ENCODE peak calls at places on chromosomes 4 and X, in eight cellular contexts. Q, Z, I, J, L, R, P and F are unnamed samples.

GRCh38 chr4:4666187-4666586 is 124.3 kb upstream of the STX18 start:
- DNase-seq in Q (no peak), Z (no peak), I (no peak), J (no peak), L (no peak), R (no peak), P (no peak), F (no peak)

GRCh38 chr4:141391771-141392170 is 171.1 kb downstream of the ZNF330 start:
- DNase-seq in Q (peak), Z (no peak), I (peak), J (no peak), L (no peak), R (no peak), P (no peak), F (no peak)

GRCh38 chrX:152202886-152203285 is 64.5 kb upstream of the MAGEA10 start:
- DNase-seq in Q (no peak), Z (no peak), I (no peak), J (no peak), L (peak), R (no peak), P (no peak), F (no peak)

GRCh38 chr4:184409911-184410692 is 64.2 kb downstream of the IRF2 start:
- DNase-seq in Q (no peak), Z (no peak), I (no peak), J (peak), L (no peak), R (no peak), P (no peak), F (no peak)

GRCh38 chr4:182862166-182862875 is 54.9 kb downstream of the DCTD start:
- DNase-seq in Q (no peak), Z (no peak), I (no peak), J (no peak), L (peak), R (no peak), P (no peak), F (no peak)

GRCh38 chr4:184887947-184888346 is 62.2 kb upstream of the ACSL1 start:
- DNase-seq in Q (no peak), Z (no peak), I (no peak), J (no peak), L (no peak), R (no peak), P (no peak), F (no peak)

GRCh38 chrX:133921764-133922389 is 63.5 kb downstream of the GPC3 start:
- DNase-seq in Q (peak), Z (peak), I (peak), J (peak), L (peak), R (peak), P (no peak), F (no peak)

GRCh38 chr4:106588906-106589305 is 220.3 kb upstream of the GIMD1 start:
- DNase-seq in Q (no peak), Z (no peak), I (no peak), J (no peak), L (no peak), R (no peak), P (no peak), F (no peak)

GRCh38 chr4:19888587-19888986 is 363.1 kb upstream of the SLIT2 start:
- DNase-seq in Q (no peak), Z (no peak), I (no peak), J (no peak), L (no peak), R (no peak), P (no peak), F (no peak)

GRCh38 chrX:130176942-130177341 is 5.2 kb downstream of the RAB33A start:
- DNase-seq in Q (no peak), Z (no peak), I (no peak), J (no peak), L (no peak), R (no peak), P (no peak), F (no peak)

GRCh38 chr4:182301736-182302135 is 58.5 kb downstream of the TENM3 start:
- DNase-seq in Q (no peak), Z (no peak), I (no peak), J (no peak), L (no peak), R (no peak), P (no peak), F (no peak)

GRCh38 chr4:169795585-169795984 is 37.8 kb upstream of the HPF1 start:
- DNase-seq in Q (peak), Z (no peak), I (no peak), J (no peak), L (no peak), R (no peak), P (no peak), F (no peak)

GRCh38 chrX:63658920-63659319 is 126.1 kb downstream of the ARHGEF9 start:
- DNase-seq in Q (peak), Z (peak), I (no peak), J (no peak), L (no peak), R (no peak), P (no peak), F (no peak)

GRCh38 chrX:44344194-44344593 is 722 bp upstream of the EFHC2 start:
- DNase-seq in Q (no peak), Z (no peak), I (no peak), J (no peak), L (peak), R (no peak), P (no peak), F (no peak)

GRCh38 chrX:20038966-20039365 is 48.1 kb upstream of the BCLAF3 start:
- DNase-seq in Q (no peak), Z (no peak), I (no peak), J (no peak), L (no peak), R (no peak), P (no peak), F (no peak)

GRCh38 chr4:124708517-124709300 is 3.8 kb downstream of the ANKRD50 start:
- DNase-seq in Q (peak), Z (peak), I (no peak), J (no peak), L (no peak), R (no peak), P (no peak), F (no peak)

GRCh38 chr4:153257151-153257620 is 52.9 kb downstream of the TRIM2 start:
- DNase-seq in Q (peak), Z (peak), I (no peak), J (peak), L (peak), R (no peak), P (no peak), F (peak)

GRCh38 chr4:175947117-175947722 is 118.4 kb upstream of the WDR17 start:
- DNase-seq in Q (peak), Z (peak), I (no peak), J (no peak), L (no peak), R (no peak), P (peak), F (no peak)

GRCh38 chr4:154743683-154744340 is at the start of gene LRAT:
- DNase-seq in Q (peak), Z (no peak), I (no peak), J (peak), L (peak), R (peak), P (no peak), F (no peak)

DNA sequence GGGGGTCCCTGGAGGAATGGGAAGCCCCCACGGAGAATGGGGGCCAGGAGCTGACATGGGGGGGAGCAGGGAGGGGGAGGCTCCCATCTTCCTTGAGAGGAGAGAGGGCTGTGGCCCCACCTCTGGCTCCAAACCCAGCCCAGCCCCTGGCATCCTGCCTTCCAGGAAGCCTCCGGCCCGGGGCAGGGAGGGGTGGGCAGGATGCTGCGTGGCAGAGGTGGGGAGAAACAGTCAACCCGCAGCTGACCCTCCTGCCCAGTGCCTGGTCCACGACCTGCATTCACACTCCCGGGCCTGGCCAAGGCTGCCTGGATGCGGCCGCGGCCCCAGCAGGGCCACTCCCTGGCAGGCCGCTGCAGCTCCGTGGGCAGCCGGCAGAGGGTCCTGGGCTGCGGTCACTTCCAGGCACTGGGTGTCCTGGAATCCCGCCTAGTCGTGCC is 39.0 kb downstream of the CPLX1 start:
- DNase-seq in Q (no peak), Z (no peak), I (no peak), J (no peak), L (no peak), R (no peak), P (no peak), F (no peak)
- TF ChIP-seq CTCF in Q (no peak), Z (peak), I (no peak), J (no peak), L (no peak), R (peak), P (no peak), F (no peak)

GRCh38 chrX:124098089-124098488 is 136.6 kb downstream of the STAG2 start:
- DNase-seq in Q (peak), Z (peak), I (no peak), J (no peak), L (no peak), R (no peak), P (no peak), F (peak)
- TF ChIP-seq CTCF in Q (peak), Z (peak), I (peak), J (peak), L (no peak), R (peak), P (peak), F (peak)

GRCh38 chr4:144190009-144190408 is 49.5 kb upstream of the GYPA start:
- DNase-seq in Q (no peak), Z (no peak), I (no peak), J (no peak), L (no peak), R (no peak), P (no peak), F (no peak)
- TF ChIP-seq CTCF in Q (no peak), Z (no peak), I (no peak), J (no peak), L (no peak), R (no peak), P (no peak), F (no peak)

DNA sequence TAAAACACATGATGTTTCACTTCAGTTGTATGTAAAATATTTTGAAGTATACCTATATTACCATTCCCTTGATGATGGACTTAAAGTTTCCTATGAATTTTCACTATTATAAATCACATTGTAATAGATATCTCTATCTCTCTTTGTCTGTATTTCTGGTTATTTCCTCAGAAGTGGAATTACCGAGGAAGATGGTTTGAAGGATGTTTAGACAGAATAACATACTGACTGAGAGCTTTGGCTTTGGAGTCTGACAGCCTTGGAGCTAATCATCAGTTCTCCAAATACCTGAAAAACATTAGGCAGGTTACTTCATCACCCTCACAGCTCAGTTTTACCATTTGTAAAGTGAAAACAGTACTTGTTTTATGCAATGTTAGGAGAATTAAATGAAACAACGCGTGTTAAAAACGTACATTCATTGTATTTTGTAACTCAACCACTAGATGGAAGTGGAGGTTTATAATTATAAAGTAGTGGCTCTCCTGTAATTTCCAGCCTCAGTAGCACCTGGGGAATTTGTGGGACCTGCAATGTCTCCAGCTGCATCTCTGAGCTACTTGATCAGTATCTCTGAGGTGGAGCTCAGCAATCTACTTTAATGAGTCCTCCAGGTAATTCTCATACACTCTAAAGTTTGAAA is 14.3 kb downstream of the JCHAIN start:
- DNase-seq in Q (peak), Z (peak), I (no peak), J (no peak), L (no peak), R (no peak), P (no peak), F (no peak)
- TF ChIP-seq CTCF in Q (peak), Z (peak), I (peak), J (peak), L (peak), R (peak), P (peak), F (peak)

GRCh38 chr4:145830699-145831098 is 107.9 kb downstream of the ZNF827 start:
- DNase-seq in Q (no peak), Z (no peak), I (no peak), J (no peak), L (no peak), R (no peak), P (no peak), F (no peak)
- TF ChIP-seq CTCF in Q (no peak), Z (no peak), I (no peak), J (no peak), L (no peak), R (no peak), P (no peak), F (no peak)

GRCh38 chrX:17511556-17511955 is 136.6 kb downstream of the NHS start:
- DNase-seq in Q (peak), Z (no peak), I (no peak), J (no peak), L (no peak), R (no peak), P (no peak), F (no peak)
- TF ChIP-seq CTCF in Q (no peak), Z (no peak), I (no peak), J (no peak), L (no peak), R (no peak), P (no peak), F (no peak)